ENCODE peak calls at places on chromosomes 1 and 21, in five cellular contexts. S is K562, L is GM12878, Y is H1, A is HepG2. W is an unnamed sample.

GRCh38 chr1:228745497-228745896 is 10.2 kb downstream of the RHOU start:
- DNase-seq in S (no peak), Y (no peak), A (no peak), L (no peak), W (no peak)

GRCh38 chr21:34008618-34009017 is 64.8 kb upstream of the MRPS6 start:
- DNase-seq in S (peak; percentile 24), A (no peak), Y (no peak), L (no peak), W (no peak)

GRCh38 chr1:152112885-152113432 is 2.3 kb downstream of the TCHH start:
- DNase-seq in A (no peak), S (no peak), L (no peak), Y (no peak), W (no peak)

GRCh38 chr21:31888936-31889371 is 16.1 kb downstream of the HUNK start:
- DNase-seq in A (no peak), S (no peak), L (no peak), Y (no peak), W (no peak)

GRCh38 chr21:31798842-31799691 is 67.1 kb upstream of the SCAF4 start:
- DNase-seq in S (no peak), Y (no peak), A (no peak), L (no peak), W (no peak)

GRCh38 chr1:109151146-109151545 is 37.2 kb downstream of the ELAPOR1 start:
- DNase-seq in Y (peak; percentile 5), S (peak; percentile 71), L (no peak), A (peak; percentile 49), W (peak; percentile 2)

GRCh38 chr1:234368320-234369032 is 4.8 kb upstream of the COA6 start:
- DNase-seq in S (peak; percentile 48), A (no peak), Y (no peak), L (no peak), W (no peak)

GRCh38 chr21:31531967-31532366 is 127.5 kb upstream of the SOD1 start:
- DNase-seq in S (no peak), A (no peak), Y (no peak), L (no peak), W (no peak)

GRCh38 chr1:214027498-214027897 is 39.7 kb downstream of the PROX1 start:
- DNase-seq in Y (no peak), S (no peak), A (peak; percentile 89), L (no peak), W (no peak)

GRCh38 chr1:19234224-19234623 is 17.1 kb downstream of the EMC1 start:
- DNase-seq in A (no peak), L (no peak), S (no peak), Y (no peak), W (no peak)

GRCh38 chr1:204418174-204419063 is 6.8 kb upstream of the PPP1R15B start:
- DNase-seq in L (no peak), S (peak; percentile 29), Y (no peak), A (no peak), W (no peak)

GRCh38 chr1:156342556-156342955 is 4.2 kb downstream of the TSACC start:
- DNase-seq in S (no peak), L (no peak), Y (no peak), A (no peak), W (no peak)

DNA sequence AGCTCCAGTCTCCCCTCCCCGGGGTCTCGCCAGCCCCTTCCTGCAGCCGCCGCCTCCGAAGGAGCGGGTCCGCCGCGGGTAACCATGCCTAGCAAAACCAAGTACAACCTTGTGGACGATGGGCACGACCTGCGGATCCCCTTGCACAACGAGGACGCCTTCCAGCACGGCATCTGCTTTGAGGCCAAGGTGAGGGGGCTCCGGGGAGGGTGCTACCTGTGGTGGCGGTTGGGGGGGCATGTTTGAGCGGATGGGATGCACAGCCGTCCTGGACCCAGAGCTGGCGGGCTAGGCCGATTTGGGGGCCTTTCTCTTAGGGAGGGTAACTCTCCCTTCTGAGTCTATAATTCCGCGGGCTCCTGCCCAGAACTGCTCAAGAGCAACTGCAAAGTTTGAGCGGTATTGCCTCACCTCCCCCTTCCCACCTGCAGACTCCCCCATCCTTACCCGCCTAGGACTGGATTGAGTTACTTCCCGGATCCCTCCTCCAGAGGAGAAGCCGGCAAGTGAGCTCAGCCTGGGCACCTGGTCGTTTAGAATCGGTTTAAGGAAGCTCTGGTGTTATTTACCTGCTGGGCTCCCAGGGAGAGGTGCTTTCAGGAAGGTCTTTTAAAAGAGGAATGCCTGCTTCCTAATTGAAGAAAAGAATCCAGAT is 730 bp downstream of the NOS1AP start:
- DNase-seq in A (no peak), S (no peak), L (no peak), Y (no peak), W (no peak)
- TF ChIP-seq ATF3 in A (peak; percentile 4), S (no peak), L (no peak), Y (no peak), W (no peak)

GRCh38 chr1:246199086-246199485 is 308.0 kb downstream of the SMYD3 start:
- DNase-seq in A (no peak), L (no peak), Y (no peak), S (no peak), W (no peak)

GRCh38 chr1:246200738-246201137 is 306.3 kb downstream of the SMYD3 start:
- DNase-seq in A (no peak), Y (no peak), S (no peak), L (no peak), W (no peak)

GRCh38 chr1:246198141-246198820 is 308.8 kb downstream of the SMYD3 start:
- DNase-seq in L (no peak), A (no peak), S (no peak), Y (no peak), W (no peak)

GRCh38 chr1:246203180-246203579 is 303.9 kb downstream of the SMYD3 start:
- DNase-seq in A (no peak), L (no peak), S (no peak), Y (no peak), W (no peak)

DNA sequence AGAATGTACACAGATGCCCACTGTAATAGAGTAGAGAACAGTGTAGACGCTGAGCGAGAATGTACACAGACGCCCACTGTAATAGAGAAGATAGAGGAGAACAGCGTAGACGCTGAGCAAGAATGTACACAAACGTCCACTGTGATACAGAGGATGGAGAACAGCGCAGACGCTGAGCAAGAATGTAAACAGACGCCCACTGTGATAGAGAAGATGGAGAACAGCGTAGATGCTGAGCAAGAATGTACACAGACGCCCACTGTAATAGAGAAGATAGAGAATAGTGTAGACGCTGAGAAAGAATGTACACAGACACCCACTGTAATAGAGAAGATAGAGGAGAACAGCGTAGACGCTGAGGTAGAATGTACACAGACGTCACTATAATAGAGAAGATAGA is 306.9 kb downstream of the SMYD3 start:
- DNase-seq in Y (no peak), S (no peak), L (no peak), A (no peak), W (no peak)
- H3K79me2 ChIP-seq in Y (no peaks in the 10 kb centered on the region), S (no peaks in the 10 kb centered on the region), L (no peaks in the 10 kb centered on the region), A (no peaks in the 10 kb centered on the region), W (no peaks in the 10 kb centered on the region)

DNA sequence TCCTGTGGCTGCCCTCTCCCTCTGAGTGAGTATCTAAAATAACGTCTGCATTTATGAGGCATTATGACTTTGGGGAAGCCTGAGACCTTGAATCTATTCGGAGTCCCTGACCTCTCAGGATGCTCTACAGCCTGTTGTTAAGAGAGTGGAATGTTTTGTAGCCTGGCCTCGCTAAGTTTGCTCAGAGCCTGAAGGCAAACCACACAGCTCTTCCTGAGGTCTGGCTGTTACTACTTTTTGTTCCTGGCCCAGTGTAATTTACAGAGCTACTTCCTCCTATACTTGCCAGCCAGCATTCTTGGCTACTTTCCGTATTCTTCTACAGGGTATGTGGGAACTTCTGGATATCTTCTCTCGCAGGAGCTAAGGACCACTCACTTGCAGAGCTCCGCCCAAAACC is 3.6 kb upstream of the ZMYM4 start:
- DNase-seq in L (no peak), Y (no peak), A (peak; percentile 27), S (no peak), W (no peak)
- TF ChIP-seq ATF3 in L (no peak), Y (no peak), A (no peak), S (no peak), W (no peak)

GRCh38 chr1:231335663-231336602 is 1.7 kb downstream of the EXOC8 start:
- DNase-seq in S (peak; percentile 46), Y (no peak), L (no peak), A (peak; percentile 29), W (no peak)

GRCh38 chr1:231332761-231333160 is 4.9 kb downstream of the EXOC8 start:
- DNase-seq in A (no peak), L (no peak), Y (no peak), S (no peak), W (no peak)

GRCh38 chr1:231334952-231335351 is 2.7 kb downstream of the EXOC8 start:
- DNase-seq in Y (no peak), A (no peak), S (peak; percentile 22), L (no peak), W (no peak)

GRCh38 chr1:231337043-231337471 is 595 bp downstream of the EXOC8 start:
- DNase-seq in Y (no peak), A (no peak), L (no peak), S (peak; percentile 40), W (no peak)

GRCh38 chr1:231334079-231334666 is 3.5 kb downstream of the EXOC8 start:
- DNase-seq in S (no peak), L (peak; percentile 21), Y (no peak), A (no peak), W (no peak)
- H3K79me2 ChIP-seq in S (peaks cover 62% of the 10 kb centered on the region), L (peaks cover 59% of the 10 kb centered on the region), Y (peaks cover 52% of the 10 kb centered on the region), A (peaks cover 61% of the 10 kb centered on the region), W (peaks cover 59% of the 10 kb centered on the region)

GRCh38 chr1:11051781-11052510 is 4.9 kb upstream of the MASP2 start:
- DNase-seq in L (no peak), A (no peak), Y (no peak), S (no peak), W (no peak)
- TF ChIP-seq ATF3 in L (no peak), A (no peak), Y (no peak), S (no peak), W (no peak)

GRCh38 chr1:10490271-10490970 is 15.7 kb downstream of the PEX14 start:
- DNase-seq in S (no peak), L (no peak), A (no peak), Y (no peak), W (no peak)

GRCh38 chr1:10489291-10490055 is 14.7 kb downstream of the PEX14 start:
- DNase-seq in L (no peak), S (no peak), A (no peak), Y (no peak), W (no peak)

GRCh38 chr1:10479276-10479675 is 4.5 kb downstream of the PEX14 start:
- DNase-seq in Y (no peak), A (no peak), L (no peak), S (no peak), W (no peak)

GRCh38 chr1:10480614-10481013 is 5.9 kb downstream of the PEX14 start:
- DNase-seq in Y (no peak), L (no peak), S (no peak), A (no peak), W (no peak)

GRCh38 chr1:10484519-10484918 is 9.8 kb downstream of the PEX14 start:
- DNase-seq in S (no peak), L (no peak), Y (no peak), A (no peak), W (no peak)
- H3K79me2 ChIP-seq in S (peaks cover 87% of the 10 kb centered on the region), L (peaks cover 11% of the 10 kb centered on the region), Y (peaks cover 34% of the 10 kb centered on the region), A (peaks cover 37% of the 10 kb centered on the region), W (peaks cover 96% of the 10 kb centered on the region)

DNA sequence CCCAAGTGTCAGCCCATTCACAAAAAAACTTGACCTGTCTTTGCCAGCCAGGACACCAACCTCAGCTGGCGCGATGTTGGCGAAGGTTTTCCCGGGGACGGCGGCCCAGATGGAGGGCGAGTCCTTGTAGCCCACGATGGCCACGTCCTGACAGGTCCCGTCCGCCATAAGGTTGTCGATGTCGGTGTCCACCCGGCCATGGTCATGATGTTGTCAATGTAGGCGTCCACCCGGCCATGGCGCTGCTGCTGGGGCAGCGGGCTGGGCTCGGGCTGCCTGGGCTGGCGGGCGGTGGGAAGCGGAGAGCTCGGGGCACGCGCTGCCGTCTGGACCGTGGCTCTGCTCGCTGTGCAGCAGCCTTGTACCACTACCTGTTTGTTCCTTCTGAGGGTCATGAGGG is 18.3 kb upstream of the MYOC start:
- DNase-seq in S (no peak), L (no peak), Y (no peak), A (no peak), W (no peak)
- TF ChIP-seq ATF3 in S (no peak), L (no peak), Y (no peak), A (no peak), W (no peak)

W was measured in HCT116.